ENCODE peak calls at places on chromosome 11, in four cellular contexts. One of them, this sample, is unnamed.

GRCh38 chr11:19018901-19019300 is 41.6 kb downstream of the MRGPRX2 start:
- DNase-seq in HepG2: peak; percentile 12
- DNase-seq in GM12878: no peak
- DNase-seq in K562: no peak
- DNase-seq in this sample: no peak

GRCh38 chr11:114219559-114220349 is 76.4 kb upstream of the NNMT start:
- DNase-seq in HepG2: no peak
- DNase-seq in GM12878: no peak
- DNase-seq in K562: peak; percentile 80
- DNase-seq in this sample: no peak

GRCh38 chr11:70834984-70835560 is 417.3 kb downstream of the SHANK2 start:
- DNase-seq in HepG2: no peak
- DNase-seq in GM12878: no peak
- DNase-seq in K562: no peak
- DNase-seq in this sample: no peak

GRCh38 chr11:26079966-26080365 is 252.0 kb upstream of the ANO3 start:
- DNase-seq in HepG2: no peak
- DNase-seq in GM12878: no peak
- DNase-seq in K562: no peak
- DNase-seq in this sample: no peak

GRCh38 chr11:68008381-68009337 is 1.5 kb upstream of the ALDH3B1 start:
- DNase-seq in HepG2: no peak
- DNase-seq in GM12878: no peak
- DNase-seq in K562: no peak
- DNase-seq in this sample: no peak

GRCh38 chr11:111450480-111451320 is 61.5 kb downstream of the BTG4 start:
- DNase-seq in HepG2: no peak
- DNase-seq in GM12878: no peak
- DNase-seq in K562: no peak
- DNase-seq in this sample: no peak

GRCh38 chr11:2771758-2772466 is 72.1 kb upstream of the KCNQ1OT1 start:
- DNase-seq in HepG2: no peak
- DNase-seq in GM12878: no peak
- DNase-seq in K562: no peak
- DNase-seq in this sample: no peak

GRCh38 chr11:117953029-117953671 is 23.9 kb upstream of the TMPRSS13 start:
- DNase-seq in HepG2: no peak
- DNase-seq in GM12878: no peak
- DNase-seq in K562: peak; percentile 65
- DNase-seq in this sample: no peak

GRCh38 chr11:118310781-118311485 is 6.4 kb downstream of the CD3E start:
- DNase-seq in HepG2: no peak
- DNase-seq in GM12878: no peak
- DNase-seq in K562: no peak
- DNase-seq in this sample: no peak

DNA sequence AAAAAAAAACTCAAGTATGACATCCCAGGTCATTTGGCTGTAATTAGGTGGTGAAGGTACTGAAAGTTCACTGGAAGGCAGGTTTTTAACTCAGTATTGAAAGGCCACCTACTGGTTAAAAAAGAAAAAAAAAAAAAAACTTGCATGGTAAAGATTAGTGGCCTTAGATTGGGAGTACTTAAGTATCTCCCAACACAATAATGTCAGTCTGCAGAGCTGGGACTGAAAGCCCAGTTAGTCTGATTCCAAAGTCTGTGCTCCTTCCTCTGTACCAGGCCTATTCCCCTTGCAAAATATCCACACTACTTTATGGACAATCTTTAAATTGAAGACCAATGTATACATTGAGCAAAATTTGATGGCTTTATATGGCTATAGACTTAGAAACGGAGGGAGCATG is 85.5 kb downstream of the NOX4 start:
- DNase-seq in HepG2: no peak
- DNase-seq in GM12878: no peak
- DNase-seq in K562: no peak
- DNase-seq in this sample: no peak
- TF ChIP-seq TARDBP in HepG2: no peak
- TF ChIP-seq TARDBP in GM12878: no peak
- TF ChIP-seq TARDBP in K562: no peak
- TF ChIP-seq TARDBP in this sample: no peak

GRCh38 chr11:69129053-69129452 is 26.7 kb upstream of the SMIM38 start:
- DNase-seq in HepG2: no peak
- DNase-seq in GM12878: no peak
- DNase-seq in K562: no peak
- DNase-seq in this sample: no peak

GRCh38 chr11:69126286-69126685 is 29.4 kb upstream of the SMIM38 start:
- DNase-seq in HepG2: no peak
- DNase-seq in GM12878: no peak
- DNase-seq in K562: no peak
- DNase-seq in this sample: no peak

GRCh38 chr11:69127091-69127850 is 28.5 kb upstream of the SMIM38 start:
- DNase-seq in HepG2: no peak
- DNase-seq in GM12878: no peak
- DNase-seq in K562: no peak
- DNase-seq in this sample: no peak

GRCh38 chr11:69129647-69130046 is 26.1 kb upstream of the SMIM38 start:
- DNase-seq in HepG2: no peak
- DNase-seq in GM12878: no peak
- DNase-seq in K562: no peak
- DNase-seq in this sample: no peak

GRCh38 chr11:69127884-69128283 is 27.9 kb upstream of the SMIM38 start:
- DNase-seq in HepG2: no peak
- DNase-seq in GM12878: no peak
- DNase-seq in K562: no peak
- DNase-seq in this sample: no peak
- TF ChIP-seq TARDBP in HepG2: no peak
- TF ChIP-seq TARDBP in GM12878: no peak
- TF ChIP-seq TARDBP in K562: no peak
- TF ChIP-seq TARDBP in this sample: no peak

GRCh38 chr11:45233804-45234170 is 52.4 kb downstream of the SYT13 start:
- DNase-seq in HepG2: no peak
- DNase-seq in GM12878: no peak
- DNase-seq in K562: no peak
- DNase-seq in this sample: no peak

GRCh38 chr11:45239733-45240132 is 46.4 kb downstream of the SYT13 start:
- DNase-seq in HepG2: no peak
- DNase-seq in GM12878: no peak
- DNase-seq in K562: no peak
- DNase-seq in this sample: no peak

GRCh38 chr11:45237666-45238348 is 48.3 kb downstream of the SYT13 start:
- DNase-seq in HepG2: no peak
- DNase-seq in GM12878: no peak
- DNase-seq in K562: no peak
- DNase-seq in this sample: no peak

GRCh38 chr11:45234306-45235006 is 51.7 kb downstream of the SYT13 start:
- DNase-seq in HepG2: no peak
- DNase-seq in GM12878: no peak
- DNase-seq in K562: no peak
- DNase-seq in this sample: no peak

DNA sequence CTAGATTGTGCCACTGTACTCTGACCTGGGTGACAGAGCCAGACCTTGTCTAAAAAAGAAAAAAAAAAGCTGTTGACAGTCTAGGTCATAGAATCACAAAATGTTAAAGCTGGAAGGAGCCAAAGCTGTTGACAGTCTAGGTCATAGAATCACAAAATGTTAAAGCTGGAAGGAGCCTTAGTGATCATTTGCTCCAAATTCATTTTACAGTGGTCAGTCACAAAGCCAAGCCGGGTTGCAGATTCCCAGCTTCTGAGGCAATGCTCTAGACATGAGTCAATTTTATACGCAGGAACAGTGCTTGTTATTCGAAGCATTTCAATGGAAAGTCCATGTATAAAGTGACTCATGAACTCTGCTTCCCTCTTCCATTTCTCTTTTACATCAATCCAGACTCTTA is 47.4 kb downstream of the SYT13 start:
- DNase-seq in HepG2: no peak
- DNase-seq in GM12878: no peak
- DNase-seq in K562: no peak
- DNase-seq in this sample: no peak
- TF ChIP-seq TARDBP in HepG2: no peak
- TF ChIP-seq TARDBP in GM12878: no peak
- TF ChIP-seq TARDBP in K562: no peak
- TF ChIP-seq TARDBP in this sample: no peak

GRCh38 chr11:62876712-62877111 is 4.0 kb upstream of the SLC3A2 start:
- DNase-seq in HepG2: no peak
- DNase-seq in GM12878: no peak
- DNase-seq in K562: no peak
- DNase-seq in this sample: no peak
- TF ChIP-seq TARDBP in HepG2: no peak
- TF ChIP-seq TARDBP in GM12878: no peak
- TF ChIP-seq TARDBP in K562: no peak
- TF ChIP-seq TARDBP in this sample: no peak

DNA sequence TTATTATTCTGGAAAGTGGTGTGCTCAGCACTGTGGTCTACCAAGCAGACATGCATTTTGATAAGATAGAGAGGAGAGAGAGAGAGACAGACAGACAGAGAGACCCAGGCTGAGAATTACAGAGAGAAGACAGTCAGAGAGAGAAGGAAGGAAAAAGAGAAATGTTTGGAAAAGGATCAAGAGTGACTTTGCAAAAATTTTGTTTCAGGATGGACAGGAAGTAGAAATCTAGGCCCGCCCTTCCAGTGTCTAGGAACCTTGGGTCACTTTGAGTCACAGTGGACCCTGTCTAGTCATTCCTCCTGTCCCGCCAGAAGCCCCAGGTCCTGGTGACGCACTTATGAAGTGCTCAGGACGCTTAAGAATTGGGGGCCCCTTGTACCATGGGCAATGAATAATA is 166.7 kb downstream of the ST3GAL4 start:
- DNase-seq in HepG2: no peak
- DNase-seq in GM12878: no peak
- DNase-seq in K562: peak; percentile 9
- DNase-seq in this sample: no peak
- TF ChIP-seq TARDBP in HepG2: no peak
- TF ChIP-seq TARDBP in GM12878: no peak
- TF ChIP-seq TARDBP in K562: no peak
- TF ChIP-seq TARDBP in this sample: no peak

DNA sequence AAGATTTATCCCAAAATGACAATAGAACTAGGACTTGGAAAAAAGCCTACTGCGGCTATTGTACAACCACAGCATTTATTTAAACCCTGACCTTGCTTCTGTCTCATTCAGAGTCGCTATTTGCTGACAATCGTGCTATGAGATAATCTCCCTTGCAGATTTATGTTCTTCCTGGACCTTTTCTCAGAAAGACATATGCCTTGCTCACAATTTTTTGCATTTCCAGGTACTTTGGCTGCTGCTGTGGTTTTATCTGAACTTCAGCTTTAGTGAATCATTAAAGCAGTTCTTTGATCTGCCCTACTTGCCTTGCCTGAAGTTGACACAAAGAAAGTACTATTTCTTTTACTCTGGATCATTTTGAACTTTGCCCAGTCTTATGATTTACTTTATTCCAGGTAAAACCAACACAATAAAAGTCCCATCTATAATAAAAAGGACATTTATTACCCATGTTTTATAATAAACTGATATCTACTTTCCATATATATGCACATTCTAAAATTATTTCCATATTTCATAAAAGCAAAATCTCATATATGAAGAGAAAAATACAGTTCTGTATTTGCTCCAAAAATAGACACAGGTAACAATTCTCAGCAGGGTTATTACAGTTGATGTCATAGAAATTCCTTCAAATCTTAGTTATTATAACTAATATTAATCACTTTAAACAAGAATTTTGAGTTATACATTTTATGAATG is 63.4 kb upstream of the CARD18 start:
- DNase-seq in HepG2: peak; percentile 96
- DNase-seq in GM12878: no peak
- DNase-seq in K562: no peak
- DNase-seq in this sample: no peak
- TF ChIP-seq TARDBP in HepG2: peak; percentile 75
- TF ChIP-seq TARDBP in GM12878: no peak
- TF ChIP-seq TARDBP in K562: no peak
- TF ChIP-seq TARDBP in this sample: no peak

GRCh38 chr11:35714882-35715612 is 52.5 kb downstream of the TRIM44 start:
- DNase-seq in HepG2: no peak
- DNase-seq in GM12878: peak; percentile 77
- DNase-seq in K562: no peak
- DNase-seq in this sample: no peak
- TF ChIP-seq TARDBP in HepG2: no peak
- TF ChIP-seq TARDBP in GM12878: no peak
- TF ChIP-seq TARDBP in K562: no peak
- TF ChIP-seq TARDBP in this sample: no peak